ENCODE peak calls at places on chromosomes 6 and 20, in four cellular contexts. One of them, this sample, is unnamed.
A peak's percentile ranks its signal among the peaks of the same experiment; 100 is the strongest.

GRCh38 chr6:7671581-7671980 is 54.3 kb upstream of the BMP6 start:
- DNase-seq in BJ: peak; percentile 40
- DNase-seq in H9: no peak
- DNase-seq in progenitor cell of endocrine pancreas: no peak
- DNase-seq in this sample: no peak

GRCh38 chr6:75934643-75935472 is 137.6 kb downstream of the IMPG1 start:
- DNase-seq in H9: peak; percentile 67
- DNase-seq in progenitor cell of endocrine pancreas: peak; percentile 23
- DNase-seq in BJ: peak; percentile 35
- DNase-seq in this sample: peak; percentile 41

GRCh38 chr6:12635375-12635774 is 81.2 kb upstream of the PHACTR1 start:
- DNase-seq in H9: no peak
- DNase-seq in BJ: no peak
- DNase-seq in progenitor cell of endocrine pancreas: no peak
- DNase-seq in this sample: no peak

GRCh38 chr6:28771401-28772267 is 152.2 kb downstream of the TRIM27 start:
- DNase-seq in BJ: no peak
- DNase-seq in H9: peak; percentile 82
- DNase-seq in progenitor cell of endocrine pancreas: no peak
- DNase-seq in this sample: no peak

GRCh38 chr20:6277661-6278060 is 154.8 kb upstream of the FERMT1 start:
- DNase-seq in progenitor cell of endocrine pancreas: no peak
- DNase-seq in BJ: no peak
- DNase-seq in H9: no peak
- DNase-seq in this sample: no peak

GRCh38 chr6:109024784-109025183 is 69.9 kb downstream of the SESN1 start:
- DNase-seq in BJ: no peak
- DNase-seq in progenitor cell of endocrine pancreas: no peak
- DNase-seq in H9: peak; percentile 49
- DNase-seq in this sample: no peak

GRCh38 chr6:130882370-130882769 is 55.2 kb downstream of the SMLR1 start:
- DNase-seq in H9: no peak
- DNase-seq in progenitor cell of endocrine pancreas: no peak
- DNase-seq in BJ: no peak
- DNase-seq in this sample: no peak

GRCh38 chr6:18241208-18241836 is 23.0 kb downstream of the DEK start:
- DNase-seq in progenitor cell of endocrine pancreas: no peak
- DNase-seq in BJ: no peak
- DNase-seq in H9: no peak
- DNase-seq in this sample: no peak

GRCh38 chr6:118993803-118994231 is 58.9 kb upstream of the MCM9 start:
- DNase-seq in BJ: no peak
- DNase-seq in H9: no peak
- DNase-seq in progenitor cell of endocrine pancreas: no peak
- DNase-seq in this sample: no peak

GRCh38 chr6:53302678-53303360 is 45.9 kb downstream of the ELOVL5 start:
- DNase-seq in BJ: no peak
- DNase-seq in H9: no peak
- DNase-seq in progenitor cell of endocrine pancreas: no peak
- DNase-seq in this sample: peak; percentile 92

GRCh38 chr20:41213150-41213820 is 75.9 kb downstream of the PLCG1 start:
- DNase-seq in BJ: no peak
- DNase-seq in H9: no peak
- DNase-seq in progenitor cell of endocrine pancreas: no peak
- DNase-seq in this sample: no peak

GRCh38 chr20:11195169-11195568 is 521.4 kb upstream of the JAG1 start:
- DNase-seq in H9: no peak
- DNase-seq in BJ: no peak
- DNase-seq in progenitor cell of endocrine pancreas: no peak
- DNase-seq in this sample: no peak

DNA sequence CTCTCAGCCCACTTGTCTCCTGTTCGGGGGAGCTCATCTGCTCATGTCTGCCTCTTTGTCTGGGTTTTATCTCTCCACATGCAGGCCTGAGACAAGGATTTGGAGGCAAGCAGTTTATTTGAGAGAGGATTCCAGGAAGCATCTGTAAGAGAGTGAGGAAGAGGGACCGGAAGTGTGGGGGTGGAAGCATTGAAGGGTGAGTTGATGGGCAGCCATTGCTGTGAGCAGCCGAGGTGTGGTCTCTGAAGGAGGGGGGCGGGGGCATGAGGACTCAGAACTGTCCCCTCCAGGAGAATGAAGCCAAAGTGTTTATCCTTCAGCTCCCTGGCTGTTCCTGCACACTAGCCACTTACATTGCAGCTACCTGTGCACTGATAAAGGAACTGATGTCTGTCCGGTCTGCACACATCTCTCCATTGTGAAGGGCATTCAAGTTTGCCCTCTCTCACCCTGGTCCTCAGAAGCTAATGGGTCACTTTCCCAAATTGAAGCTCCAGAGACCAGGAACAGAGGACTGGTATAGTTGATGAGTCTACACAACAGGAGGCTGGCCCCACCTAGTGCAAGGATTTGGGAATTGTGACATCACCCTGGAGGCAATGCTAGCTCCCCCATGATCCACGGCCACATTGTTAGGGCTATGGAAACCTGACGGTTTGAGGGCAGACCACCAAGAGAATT is 100.5 kb upstream of the FOXA2 start:
- DNase-seq in H9: no peak
- DNase-seq in progenitor cell of endocrine pancreas: no peak
- DNase-seq in BJ: no peak
- DNase-seq in this sample: no peak
- TF ChIP-seq CTCF in H9: peak; percentile 30
- TF ChIP-seq CTCF in progenitor cell of endocrine pancreas: peak; percentile 15
- TF ChIP-seq CTCF in BJ: no peak
- TF ChIP-seq CTCF in this sample: no peak

GRCh38 chr6:31531162-31531561 is 2.4 kb downstream of the MCCD1 start:
- DNase-seq in H9: no peak
- DNase-seq in BJ: no peak
- DNase-seq in progenitor cell of endocrine pancreas: no peak
- DNase-seq in this sample: no peak

GRCh38 chr6:31528821-31529328 is at the start of gene MCCD1:
- DNase-seq in BJ: no peak
- DNase-seq in progenitor cell of endocrine pancreas: no peak
- DNase-seq in H9: no peak
- DNase-seq in this sample: no peak

GRCh38 chr6:31531771-31532643 is 3.2 kb downstream of the MCCD1 start:
- DNase-seq in BJ: no peak
- DNase-seq in progenitor cell of endocrine pancreas: no peak
- DNase-seq in H9: no peak
- DNase-seq in this sample: no peak

GRCh38 chr6:31529329-31530150 is 778 bp downstream of the MCCD1 start:
- DNase-seq in H9: no peak
- DNase-seq in progenitor cell of endocrine pancreas: no peak
- DNase-seq in BJ: no peak
- DNase-seq in this sample: no peak

GRCh38 chr6:31530659-31531058 is 1.9 kb downstream of the MCCD1 start:
- DNase-seq in progenitor cell of endocrine pancreas: no peak
- DNase-seq in H9: no peak
- DNase-seq in BJ: no peak
- DNase-seq in this sample: no peak
- TF ChIP-seq CTCF in progenitor cell of endocrine pancreas: no peak
- TF ChIP-seq CTCF in H9: no peak
- TF ChIP-seq CTCF in BJ: no peak
- TF ChIP-seq CTCF in this sample: no peak

DNA sequence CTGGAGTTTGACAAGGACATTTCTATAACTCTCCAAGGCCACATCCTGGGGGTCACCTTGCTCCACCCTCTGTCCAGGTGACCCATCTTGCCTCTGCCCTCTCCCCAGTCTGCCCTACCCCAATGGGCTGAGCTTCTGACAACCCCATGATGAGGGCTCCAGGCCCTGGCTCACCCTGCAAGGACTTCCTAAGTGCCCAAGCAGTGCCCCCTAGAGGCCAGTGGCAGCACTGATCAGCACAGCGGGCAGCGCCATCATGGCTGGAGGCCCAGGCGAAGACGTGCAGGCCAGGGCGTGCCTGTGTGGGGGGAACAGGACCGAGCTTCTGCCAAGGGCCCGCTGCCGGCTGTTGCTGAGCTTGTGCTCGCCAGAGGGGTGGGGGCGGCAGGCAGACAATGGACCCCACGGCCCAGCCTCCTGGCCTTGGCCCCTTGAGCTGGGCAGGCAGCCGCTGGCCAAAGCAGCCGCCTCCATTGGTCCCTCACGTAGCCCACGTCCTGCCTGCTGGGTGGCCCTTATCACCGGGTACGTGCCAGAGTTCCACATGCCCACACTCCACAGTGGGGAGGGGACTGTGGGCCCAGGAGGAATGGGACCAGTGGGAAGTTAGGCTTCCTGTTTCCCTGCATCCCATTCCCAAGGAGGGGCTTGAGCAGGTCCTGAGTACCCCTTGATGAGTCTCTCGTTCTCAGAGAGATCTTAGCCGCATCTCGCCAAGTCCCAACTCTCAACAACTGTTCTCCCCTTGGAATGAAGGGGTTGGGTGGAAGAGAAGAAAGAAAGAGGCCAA is 64.3 kb downstream of the MRPL14 start:
- DNase-seq in BJ: no peak
- DNase-seq in H9: peak; percentile 90
- DNase-seq in progenitor cell of endocrine pancreas: no peak
- DNase-seq in this sample: no peak
- TF ChIP-seq CTCF in BJ: peak; percentile 36
- TF ChIP-seq CTCF in H9: peak; percentile 94
- TF ChIP-seq CTCF in progenitor cell of endocrine pancreas: peak; percentile 51
- TF ChIP-seq CTCF in this sample: peak; percentile 48

DNA sequence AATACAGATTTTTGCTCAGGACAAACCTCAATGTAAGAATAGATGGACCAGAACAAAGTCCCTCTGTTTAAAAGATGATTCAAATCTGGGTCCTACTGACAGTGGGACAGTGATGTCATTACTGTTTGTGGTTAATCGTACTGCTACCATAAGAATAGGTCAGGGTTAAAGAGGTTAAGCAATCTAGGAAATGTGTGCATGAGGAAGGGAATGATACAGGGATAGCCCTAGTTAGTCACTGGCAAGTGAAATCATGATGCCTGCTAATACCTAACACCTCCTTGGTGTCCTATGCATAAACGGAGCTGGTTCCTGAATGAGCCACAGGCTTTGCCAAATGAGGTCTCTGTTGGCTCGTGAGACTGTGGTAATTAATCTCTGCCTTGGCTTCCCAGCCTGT is 3.7 kb downstream of the MEP1A start:
- DNase-seq in BJ: no peak
- DNase-seq in H9: no peak
- DNase-seq in progenitor cell of endocrine pancreas: no peak
- DNase-seq in this sample: no peak
- TF ChIP-seq CTCF in BJ: no peak
- TF ChIP-seq CTCF in H9: no peak
- TF ChIP-seq CTCF in progenitor cell of endocrine pancreas: no peak
- TF ChIP-seq CTCF in this sample: no peak

GRCh38 chr6:143775326-143775725 is 67.8 kb upstream of the LTV1 start:
- DNase-seq in BJ: no peak
- DNase-seq in progenitor cell of endocrine pancreas: no peak
- DNase-seq in H9: no peak
- DNase-seq in this sample: no peak
- TF ChIP-seq CTCF in BJ: no peak
- TF ChIP-seq CTCF in progenitor cell of endocrine pancreas: no peak
- TF ChIP-seq CTCF in H9: no peak
- TF ChIP-seq CTCF in this sample: no peak